ENCODE peak calls at places on chromosomes 5 and 9, in eight cellular contexts. F is astrocyte of the spinal cord; I is GM12878; S is endothelial cell; B is germinal center; N is GDM1; R is fibroblast of the aortic adventitia; T is stimulated activated CD8-positive, alpha-beta memory T cell treated with anti-CD3 and anti-CD28 coated beads, Interleukin-4, amount 100 ng/mL, for 4 hours. A is an unnamed sample.

GRCh38 chr9:136832581-136832980 is 9.7 kb upstream of the AJM1 start:
- DNase-seq in F (no peak), I (no peak), S (no peak), B (no peak), N (no peak), R (no peak), T (no peak), A (no peak)

GRCh38 chr5:72415926-72416325 is 91.3 kb downstream of the ZNF366 start:
- DNase-seq in F (no peak), I (no peak), S (no peak), B (no peak), N (no peak), R (no peak), T (no peak), A (no peak)

GRCh38 chr9:126599047-126599650 is 14.6 kb upstream of the LMX1B start:
- DNase-seq in F (no peak), I (no peak), S (no peak), B (no peak), N (no peak), R (no peak), T (no peak), A (no peak)

GRCh38 chr5:180133971-180134508 is 62.5 kb upstream of the RNF130 start:
- DNase-seq in F (no peak), I (no peak), S (no peak), B (no peak), N (no peak), R (no peak), T (no peak), A (no peak)

GRCh38 chr9:133635903-133636531 is at the start of gene DBH:
- DNase-seq in F (no peak), I (no peak), S (no peak), B (no peak), N (no peak), R (no peak), T (no peak), A (no peak)

GRCh38 chr5:81353189-81353588 is 40.7 kb downstream of the ACOT12 start:
- DNase-seq in F (no peak), I (no peak), S (no peak), B (no peak), N (no peak), R (no peak), T (no peak), A (no peak)

GRCh38 chr5:154205441-154206117 is 15.0 kb downstream of the GALNT10 start:
- DNase-seq in F (peak; percentile 68), I (no peak), S (no peak), B (no peak), N (no peak), R (no peak), T (no peak), A (peak; percentile 65)

GRCh38 chr5:163649522-163649921 is 144.1 kb downstream of the MAT2B start:
- DNase-seq in F (peak; percentile 56), I (no peak), S (no peak), B (no peak), N (no peak), R (peak; percentile 29), T (no peak), A (peak; percentile 17)

GRCh38 chr5:169978744-169979143 is 1.6 kb downstream of the INSYN2B start:
- DNase-seq in F (peak; percentile 22), I (no peak), S (no peak), B (no peak), N (no peak), R (peak; percentile 22), T (no peak), A (peak; percentile 38)

GRCh38 chr5:96881511-96882115 is 5.3 kb downstream of the ERAP2 start:
- DNase-seq in F (peak; percentile 77), I (no peak), S (no peak), B (no peak), N (no peak), R (peak; percentile 91), T (no peak), A (peak; percentile 83)

GRCh38 chr9:115604831-115605483 is 487.0 kb upstream of the TNC start:
- DNase-seq in F (peak; percentile 93), I (no peak), S (no peak), B (no peak), N (no peak), R (peak; percentile 98), T (no peak), A (peak; percentile 86)

GRCh38 chr5:73365301-73365853 is 83.2 kb downstream of the FOXD1 start:
- DNase-seq in F (peak; percentile 93), I (no peak), S (no peak), B (no peak), N (no peak), R (peak; percentile 95), T (no peak), A (peak; percentile 65)

GRCh38 chr9:92289708-92290390 is 3.6 kb downstream of the IARS1 start:
- DNase-seq in F (peak; percentile 16), I (no peak), S (no peak), B (no peak), N (no peak), R (peak; percentile 60), T (no peak), A (no peak)

GRCh38 chr5:52657231-52657645 is 130.5 kb upstream of the ITGA1 start:
- DNase-seq in F (peak; percentile 66), I (no peak), S (no peak), B (peak; percentile 11), N (peak; percentile 2), R (peak; percentile 69), T (no peak), A (peak; percentile 43)

GRCh38 chr5:156261275-156261939 is 65.6 kb upstream of the SGCD start:
- DNase-seq in F (no peak), I (no peak), S (no peak), B (no peak), N (no peak), R (no peak), T (no peak), A (no peak)

GRCh38 chr5:123708074-123708806 is 196.3 kb downstream of the CSNK1G3 start:
- DNase-seq in F (peak; percentile 89), I (no peak), S (no peak), B (no peak), N (no peak), R (peak; percentile 90), T (no peak), A (peak; percentile 78)

GRCh38 chr5:93585054-93585751 is 2.2 kb downstream of the NR2F1 start:
- DNase-seq in F (peak; percentile 34), I (no peak), S (no peak), B (no peak), N (no peak), R (peak; percentile 43), T (no peak), A (peak; percentile 52)

GRCh38 chr9:127991017-127991756 is 10.4 kb upstream of the EEIG1 start:
- DNase-seq in F (no peak), I (no peak), S (no peak), B (peak; percentile 5), N (no peak), R (no peak), T (no peak), A (no peak)

GRCh38 chr5:177371705-177372533 is 12.3 kb upstream of the SLC34A1 start:
- DNase-seq in F (no peak), I (no peak), S (no peak), B (no peak), N (no peak), R (no peak), T (no peak), A (no peak)

GRCh38 chr9:5518937-5519319 is 8.6 kb downstream of the PDCD1LG2 start:
- DNase-seq in F (no peak), I (no peak), S (no peak), B (no peak), N (peak; percentile 39), R (no peak), T (no peak), A (no peak)

GRCh38 chr5:138544171-138545134 is 1.4 kb upstream of the ETF1 start:
- DNase-seq in F (peak; percentile 45), I (no peak), S (no peak), B (no peak), N (no peak), R (peak; percentile 51), T (no peak), A (peak; percentile 46)

GRCh38 chr5:180026320-180026719 is 45.2 kb downstream of the RNF130 start:
- DNase-seq in F (peak; percentile 80), I (no peak), S (no peak), B (no peak), N (no peak), R (peak; percentile 12), T (no peak), A (peak; percentile 82)

GRCh38 chr9:105232207-105232606 is 12.2 kb upstream of the SLC44A1 start:
- DNase-seq in F (no peak), I (no peak), S (no peak), B (no peak), N (no peak), R (no peak), T (no peak), A (peak; percentile 17)

GRCh38 chr9:38079410-38080105 is 10.5 kb upstream of the SHB start:
- DNase-seq in F (peak; percentile 64), I (no peak), S (no peak), B (no peak), N (peak; percentile 17), R (no peak), T (no peak), A (peak; percentile 74)

GRCh38 chr5:140883927-140884697 is 2.2 kb downstream of the PCDHA13 start:
- DNase-seq in F (no peak), I (no peak), S (no peak), B (no peak), N (no peak), R (no peak), T (no peak), A (no peak)

GRCh38 chr5:128413356-128413755 is 124.7 kb downstream of the FBN2 start:
- DNase-seq in F (peak; percentile 46), I (no peak), S (no peak), B (no peak), N (no peak), R (peak; percentile 54), T (no peak), A (no peak)

GRCh38 chr9:114810614-114811013 is 4.8 kb upstream of the TNFSF15 start:
- DNase-seq in F (no peak), I (no peak), S (no peak), B (no peak), N (no peak), R (no peak), T (no peak), A (no peak)

GRCh38 chr5:56342612-56343011 is 109.5 kb upstream of the ANKRD55 start:
- DNase-seq in F (no peak), I (no peak), S (no peak), B (no peak), N (no peak), R (no peak), T (no peak), A (no peak)

GRCh38 chr5:177453852-177454396 is 7.3 kb downstream of the PRR7 start:
- DNase-seq in F (no peak), I (no peak), S (no peak), B (peak; percentile 47), N (no peak), R (peak; percentile 32), T (no peak), A (peak; percentile 66)

GRCh38 chr5:169178754-169179153 is 122.2 kb downstream of the SLIT3 start:
- DNase-seq in F (no peak), I (no peak), S (no peak), B (no peak), N (no peak), R (no peak), T (no peak), A (no peak)

GRCh38 chr5:142143878-142144277 is 35.3 kb downstream of the NDFIP1 start:
- DNase-seq in F (peak; percentile 36), I (no peak), S (no peak), B (peak; percentile 53), N (no peak), R (peak; percentile 72), T (no peak), A (peak; percentile 55)

GRCh38 chr9:121499427-121500164 is at the start of gene GGTA1:
- DNase-seq in F (peak; percentile 37), I (no peak), S (peak; percentile 67), B (peak; percentile 42), N (no peak), R (peak; percentile 56), T (no peak), A (peak; percentile 78)

A was measured in astrocyte of the hippocampus.